ENCODE peak calls at places on chromosome 21, in five cellular contexts. E is NCI-H748 treated with DMSO at 0.1 percent for 48 hours; P is stimulated activated CD4-positive, alpha-beta T cell treated with anti-CD3 and anti-CD28 coated beads, Interleukin-1b, Interleukin-23, amount 100 ng/mL, for 48 hours; H is IMR-90; S is thoracic aorta. R is an unnamed sample.
A peak's percentile ranks its signal among the peaks of the same experiment; 100 is the strongest.

GRCh38 chr21:41425954-41426655 is at the start of gene MX1:
- DNase-seq in E (no peak), P (peak; percentile 87), H (peak; percentile 10), S (no peak), R (peak; percentile 56)

GRCh38 chr21:14376854-14377253 is 6.1 kb downstream of the HSPA13 start:
- DNase-seq in E (no peak), P (no peak), H (no peak), S (no peak), R (no peak)

GRCh38 chr21:39637197-39637970 is 24.6 kb downstream of the B3GALT5 start:
- DNase-seq in E (peak; percentile 25), P (no peak), H (no peak), S (no peak), R (peak; percentile 12)

GRCh38 chr21:31444061-31444460 is 100.0 kb upstream of the TIAM1 start:
- DNase-seq in E (no peak), P (no peak), H (peak; percentile 4), S (no peak), R (no peak)

GRCh38 chr21:45528981-45529784 is 13.1 kb downstream of the SLC19A1 start:
- DNase-seq in E (no peak), P (no peak), H (no peak), S (no peak), R (no peak)

GRCh38 chr21:45552696-45553391 is 10.6 kb upstream of the SLC19A1 start:
- DNase-seq in E (no peak), P (no peak), H (no peak), S (no peak), R (no peak)

GRCh38 chr21:35965699-35966098 is 94.6 kb downstream of the SETD4 start:
- DNase-seq in E (no peak), P (no peak), H (no peak), S (no peak), R (no peak)

GRCh38 chr21:20970691-20971090 is 27.5 kb upstream of the NCAM2 start:
- DNase-seq in E (no peak), P (no peak), H (no peak), S (no peak), R (no peak)

GRCh38 chr21:46613391-46613790 is 8.5 kb upstream of the S100B start:
- DNase-seq in E (no peak), P (no peak), H (no peak), S (no peak), R (no peak)

GRCh38 chr21:45975017-45975595 is 6.5 kb upstream of the COL6A1 start:
- DNase-seq in E (no peak), P (no peak), H (peak; percentile 43), S (no peak), R (no peak)